ENCODE peak calls at places on chromosomes 4 and X, in ten cellular contexts. Y is nephron progenitor cell, C is SK-N-SH, A is NCI-H2081 treated with DMSO at 0.1 percent for 48 hours, V is adrenal gland, H is kidney, L is HFF-Myc, J is NCI-H226, E is NCI-H510A treated with DMSO at 0.1 percent for 48 hours, T is sciatic nerve. P is an unnamed sample.

GRCh38 chr4:65624651-65625050 is 45.6 kb downstream of the EPHA5 start:
- DNase-seq in Y (no peak), C (no peak), A (no peak), V (no peak), H (no peak), L (no peak), J (no peak), E (no peak), T (no peak), P (no peak)

GRCh38 chr4:77158487-77158861 is 1.5 kb downstream of the CCNG2 start:
- DNase-seq in Y (no peak), C (no peak), A (no peak), V (peak), H (no peak), L (no peak), J (peak), E (no peak), T (no peak), P (no peak)

GRCh38 chrX:133847595-133847994 is 137.8 kb downstream of the GPC3 start:
- DNase-seq in Y (no peak), C (no peak), A (no peak), V (no peak), H (no peak), L (no peak), J (no peak), E (no peak), T (no peak), P (no peak)

GRCh38 chrX:112734250-112734649 is 54.5 kb upstream of the LHFPL1 start:
- DNase-seq in Y (no peak), C (no peak), A (no peak), V (peak), H (no peak), L (no peak), J (no peak), E (no peak), T (no peak), P (no peak)

GRCh38 chrX:55056820-55057690 is 17.8 kb upstream of the PAGE2B start:
- DNase-seq in Y (no peak), C (no peak), A (no peak), V (no peak), H (no peak), L (no peak), J (peak), E (no peak), T (no peak), P (no peak)

GRCh38 chrX:154486396-154487207 is at the start of gene UBL4A:
- DNase-seq in Y (peak), C (peak), A (no peak), V (peak), H (peak), L (no peak), J (peak), E (peak), T (peak), P (peak)

GRCh38 chr4:56907009-56907408 is 691 bp upstream of the REST start:
- DNase-seq in Y (peak), C (peak), A (no peak), V (peak), H (no peak), L (no peak), J (no peak), E (no peak), T (no peak), P (peak)

GRCh38 chrX:38799995-38800394 is 1.3 kb upstream of the MID1IP1 start:
- DNase-seq in Y (no peak), C (no peak), A (no peak), V (no peak), H (no peak), L (no peak), J (no peak), E (no peak), T (no peak), P (no peak)

GRCh38 chrX:26411045-26411444 is 195.1 kb downstream of the MAGEB5 start:
- DNase-seq in Y (no peak), C (no peak), A (no peak), V (no peak), H (no peak), L (no peak), J (no peak), E (no peak), T (no peak), P (no peak)

P was measured in neural progenitor cell.